ENCODE peak calls at places on chromosomes 11 and 22, in five cellular contexts. One of them, this sample, is unnamed.

GRCh38 chr11:971092-971690 is 45.5 kb downstream of the AP2A2 start:
- DNase-seq in uterus: no peak
- DNase-seq in right lobe of liver: no peak
- DNase-seq in gastrocnemius medialis: no peak
- DNase-seq in substantia nigra: no peak
- DNase-seq in this sample: no peak

GRCh38 chr11:43868852-43869567 is 11.6 kb upstream of the ALKBH3 start:
- DNase-seq in gastrocnemius medialis: no peak
- DNase-seq in uterus: no peak
- DNase-seq in right lobe of liver: no peak
- DNase-seq in substantia nigra: no peak
- DNase-seq in this sample: no peak

GRCh38 chr11:115054541-115055538 is 376.5 kb downstream of the NXPE2 start:
- DNase-seq in substantia nigra: no peak
- DNase-seq in right lobe of liver: no peak
- DNase-seq in uterus: no peak
- DNase-seq in gastrocnemius medialis: peak
- DNase-seq in this sample: no peak

GRCh38 chr11:128095459-128096096 is 491.8 kb downstream of the ETS1 start:
- DNase-seq in gastrocnemius medialis: no peak
- DNase-seq in substantia nigra: no peak
- DNase-seq in right lobe of liver: no peak
- DNase-seq in uterus: no peak
- DNase-seq in this sample: no peak

GRCh38 chr11:6703247-6704063 is 20.3 kb upstream of the MRPL17 start:
- DNase-seq in substantia nigra: peak
- DNase-seq in right lobe of liver: peak
- DNase-seq in uterus: peak
- DNase-seq in gastrocnemius medialis: peak
- DNase-seq in this sample: peak

GRCh38 chr11:71519546-71519945 is 7.5 kb upstream of the KRTAP5-7 start:
- DNase-seq in gastrocnemius medialis: no peak
- DNase-seq in uterus: no peak
- DNase-seq in substantia nigra: no peak
- DNase-seq in right lobe of liver: no peak
- DNase-seq in this sample: peak

GRCh38 chr11:134739136-134739535 is 327.1 kb upstream of the B3GAT1 start:
- DNase-seq in substantia nigra: no peak
- DNase-seq in gastrocnemius medialis: no peak
- DNase-seq in uterus: no peak
- DNase-seq in right lobe of liver: no peak
- DNase-seq in this sample: peak

GRCh38 chr22:21816787-21817496 is 50.5 kb downstream of the MAPK1 start:
- DNase-seq in right lobe of liver: no peak
- DNase-seq in gastrocnemius medialis: no peak
- DNase-seq in uterus: no peak
- DNase-seq in substantia nigra: no peak
- DNase-seq in this sample: no peak

GRCh38 chr11:31803813-31804438 is 7.2 kb downstream of the PAX6 start:
- DNase-seq in substantia nigra: no peak
- DNase-seq in uterus: no peak
- DNase-seq in gastrocnemius medialis: no peak
- DNase-seq in right lobe of liver: no peak
- DNase-seq in this sample: no peak

GRCh38 chr11:112786886-112787530 is 174.2 kb upstream of the NCAM1 start:
- DNase-seq in gastrocnemius medialis: no peak
- DNase-seq in substantia nigra: no peak
- DNase-seq in uterus: no peak
- DNase-seq in right lobe of liver: no peak
- DNase-seq in this sample: no peak

GRCh38 chr11:28140689-28141455 is 32.7 kb downstream of the METTL15 start:
- DNase-seq in uterus: no peak
- DNase-seq in right lobe of liver: no peak
- DNase-seq in substantia nigra: no peak
- DNase-seq in gastrocnemius medialis: no peak
- DNase-seq in this sample: no peak

GRCh38 chr11:93487032-93487483 is 56.1 kb downstream of the SMCO4 start:
- DNase-seq in uterus: peak
- DNase-seq in gastrocnemius medialis: no peak
- DNase-seq in substantia nigra: no peak
- DNase-seq in right lobe of liver: peak
- DNase-seq in this sample: no peak

GRCh38 chr22:46572911-46573780 is 35.7 kb upstream of the CELSR1 start:
- DNase-seq in right lobe of liver: peak
- DNase-seq in gastrocnemius medialis: no peak
- DNase-seq in substantia nigra: no peak
- DNase-seq in uterus: no peak
- DNase-seq in this sample: no peak

GRCh38 chr22:17772963-17773605 is 1.2 kb downstream of the BID start:
- DNase-seq in gastrocnemius medialis: no peak
- DNase-seq in uterus: no peak
- DNase-seq in substantia nigra: no peak
- DNase-seq in right lobe of liver: no peak
- DNase-seq in this sample: no peak

GRCh38 chr22:19691721-19692341 is 22.5 kb upstream of the SEPTIN5 start:
- DNase-seq in right lobe of liver: no peak
- DNase-seq in substantia nigra: no peak
- DNase-seq in gastrocnemius medialis: no peak
- DNase-seq in uterus: no peak
- DNase-seq in this sample: no peak

GRCh38 chr11:115613986-115614625 is 109.9 kb upstream of the CADM1 start:
- DNase-seq in substantia nigra: no peak
- DNase-seq in uterus: no peak
- DNase-seq in gastrocnemius medialis: no peak
- DNase-seq in right lobe of liver: no peak
- DNase-seq in this sample: no peak

GRCh38 chr11:36702330-36703054 is 104.5 kb upstream of the RAG2 start:
- DNase-seq in right lobe of liver: no peak
- DNase-seq in gastrocnemius medialis: no peak
- DNase-seq in uterus: no peak
- DNase-seq in substantia nigra: no peak
- DNase-seq in this sample: no peak

GRCh38 chr11:125429174-125429707 is 66.8 kb downstream of the FEZ1 start:
- DNase-seq in right lobe of liver: peak
- DNase-seq in uterus: peak
- DNase-seq in gastrocnemius medialis: peak
- DNase-seq in substantia nigra: no peak
- DNase-seq in this sample: no peak

GRCh38 chr11:69533296-69534165 is 52.1 kb downstream of the LINC01488 start:
- DNase-seq in gastrocnemius medialis: no peak
- DNase-seq in right lobe of liver: peak
- DNase-seq in uterus: no peak
- DNase-seq in substantia nigra: no peak
- DNase-seq in this sample: no peak

GRCh38 chr11:58394195-58394594 is 12.5 kb downstream of the OR5B3 start:
- DNase-seq in uterus: no peak
- DNase-seq in right lobe of liver: no peak
- DNase-seq in gastrocnemius medialis: no peak
- DNase-seq in substantia nigra: no peak
- DNase-seq in this sample: no peak

GRCh38 chr11:18844753-18845367 is 53.3 kb upstream of the PTPN5 start:
- DNase-seq in substantia nigra: no peak
- DNase-seq in uterus: no peak
- DNase-seq in gastrocnemius medialis: no peak
- DNase-seq in right lobe of liver: no peak
- DNase-seq in this sample: no peak

GRCh38 chr11:32365192-32365591 is 70.1 kb downstream of the WT1 start:
- DNase-seq in right lobe of liver: no peak
- DNase-seq in uterus: no peak
- DNase-seq in gastrocnemius medialis: no peak
- DNase-seq in substantia nigra: no peak
- DNase-seq in this sample: no peak

GRCh38 chr11:114375052-114375451 is 25.3 kb downstream of the C11orf71 start:
- DNase-seq in right lobe of liver: no peak
- DNase-seq in gastrocnemius medialis: no peak
- DNase-seq in uterus: no peak
- DNase-seq in substantia nigra: no peak
- DNase-seq in this sample: no peak

GRCh38 chr11:34449013-34449412 is 10.3 kb downstream of the CAT start:
- DNase-seq in right lobe of liver: no peak
- DNase-seq in substantia nigra: no peak
- DNase-seq in gastrocnemius medialis: no peak
- DNase-seq in uterus: no peak
- DNase-seq in this sample: no peak

GRCh38 chr11:34585870-34586654 is 34.8 kb upstream of the EHF start:
- DNase-seq in gastrocnemius medialis: no peak
- DNase-seq in right lobe of liver: no peak
- DNase-seq in uterus: no peak
- DNase-seq in substantia nigra: no peak
- DNase-seq in this sample: no peak

GRCh38 chr11:106152013-106152412 is 74.6 kb downstream of the AASDHPPT start:
- DNase-seq in uterus: no peak
- DNase-seq in substantia nigra: no peak
- DNase-seq in right lobe of liver: no peak
- DNase-seq in gastrocnemius medialis: no peak
- DNase-seq in this sample: no peak

GRCh38 chr11:23406131-23406819 is 546.0 kb upstream of the CCDC179 start:
- DNase-seq in uterus: no peak
- DNase-seq in gastrocnemius medialis: no peak
- DNase-seq in right lobe of liver: no peak
- DNase-seq in substantia nigra: no peak
- DNase-seq in this sample: no peak

GRCh38 chr11:73795925-73796632 is 8.4 kb downstream of the MRPL48 start:
- DNase-seq in right lobe of liver: no peak
- DNase-seq in gastrocnemius medialis: no peak
- DNase-seq in substantia nigra: peak
- DNase-seq in uterus: no peak
- DNase-seq in this sample: no peak

GRCh38 chr22:44738347-44738715 is 14.0 kb upstream of the ARHGAP8 start:
- DNase-seq in gastrocnemius medialis: no peak
- DNase-seq in right lobe of liver: peak
- DNase-seq in substantia nigra: no peak
- DNase-seq in uterus: no peak
- DNase-seq in this sample: no peak

GRCh38 chr11:34773826-34774225 is 142.4 kb downstream of the APIP start:
- DNase-seq in right lobe of liver: no peak
- DNase-seq in gastrocnemius medialis: no peak
- DNase-seq in uterus: no peak
- DNase-seq in substantia nigra: no peak
- DNase-seq in this sample: no peak

GRCh38 chr11:133040289-133040893 is 491.9 kb downstream of the OPCML start:
- DNase-seq in uterus: no peak
- DNase-seq in gastrocnemius medialis: no peak
- DNase-seq in right lobe of liver: no peak
- DNase-seq in substantia nigra: no peak
- DNase-seq in this sample: no peak

GRCh38 chr11:124839051-124839971 is 25.9 kb upstream of the ROBO3 start:
- DNase-seq in gastrocnemius medialis: no peak
- DNase-seq in right lobe of liver: no peak
- DNase-seq in substantia nigra: no peak
- DNase-seq in uterus: no peak
- DNase-seq in this sample: no peak

GRCh38 chr22:29301716-29302401 is 4.6 kb upstream of the GAS2L1 start:
- DNase-seq in right lobe of liver: no peak
- DNase-seq in substantia nigra: no peak
- DNase-seq in uterus: no peak
- DNase-seq in gastrocnemius medialis: no peak
- DNase-seq in this sample: no peak

GRCh38 chr11:68845351-68846002 is 3.8 kb upstream of the CPT1A start:
- DNase-seq in gastrocnemius medialis: no peak
- DNase-seq in uterus: no peak
- DNase-seq in right lobe of liver: peak
- DNase-seq in substantia nigra: no peak
- DNase-seq in this sample: no peak

GRCh38 chr11:7893792-7894191 is 37.3 kb downstream of the OR10A6 start:
- DNase-seq in substantia nigra: no peak
- DNase-seq in gastrocnemius medialis: no peak
- DNase-seq in right lobe of liver: no peak
- DNase-seq in uterus: no peak
- DNase-seq in this sample: no peak

GRCh38 chr11:126484266-126484665 is 128.8 kb downstream of the ST3GAL4 start:
- DNase-seq in gastrocnemius medialis: no peak
- DNase-seq in substantia nigra: no peak
- DNase-seq in right lobe of liver: no peak
- DNase-seq in uterus: no peak
- DNase-seq in this sample: no peak

GRCh38 chr22:22988785-22989184 is 81.5 kb upstream of the GNAZ start:
- DNase-seq in right lobe of liver: no peak
- DNase-seq in uterus: no peak
- DNase-seq in gastrocnemius medialis: no peak
- DNase-seq in substantia nigra: no peak
- DNase-seq in this sample: no peak
- H3K27ac ChIP-seq in right lobe of liver: no peak
- H3K27ac ChIP-seq in uterus: no peak
- H3K27ac ChIP-seq in gastrocnemius medialis: no peak
- H3K27ac ChIP-seq in substantia nigra: no peak
- H3K27ac ChIP-seq in this sample: no peak

GRCh38 chr11:86550757-86551156 is 121.7 kb downstream of the ME3 start:
- DNase-seq in right lobe of liver: no peak
- DNase-seq in gastrocnemius medialis: no peak
- DNase-seq in substantia nigra: no peak
- DNase-seq in uterus: no peak
- DNase-seq in this sample: no peak
- H3K27ac ChIP-seq in right lobe of liver: no peak
- H3K27ac ChIP-seq in gastrocnemius medialis: peak
- H3K27ac ChIP-seq in substantia nigra: no peak
- H3K27ac ChIP-seq in uterus: peak
- H3K27ac ChIP-seq in this sample: peak

GRCh38 chr11:46235777-46236688 is 41.4 kb upstream of the CREB3L1 start:
- DNase-seq in uterus: no peak
- DNase-seq in right lobe of liver: no peak
- DNase-seq in gastrocnemius medialis: no peak
- DNase-seq in substantia nigra: no peak
- DNase-seq in this sample: no peak

GRCh38 chr11:46238078-46238966 is 39.1 kb upstream of the CREB3L1 start:
- DNase-seq in substantia nigra: no peak
- DNase-seq in right lobe of liver: peak
- DNase-seq in gastrocnemius medialis: no peak
- DNase-seq in uterus: peak
- DNase-seq in this sample: peak

GRCh38 chr11:46238967-46239800 is 38.3 kb upstream of the CREB3L1 start:
- DNase-seq in uterus: peak
- DNase-seq in substantia nigra: peak
- DNase-seq in right lobe of liver: peak
- DNase-seq in gastrocnemius medialis: peak
- DNase-seq in this sample: peak

GRCh38 chr11:46237248-46238077 is 40.0 kb upstream of the CREB3L1 start:
- DNase-seq in substantia nigra: no peak
- DNase-seq in gastrocnemius medialis: no peak
- DNase-seq in uterus: peak
- DNase-seq in right lobe of liver: peak
- DNase-seq in this sample: peak

DNA sequence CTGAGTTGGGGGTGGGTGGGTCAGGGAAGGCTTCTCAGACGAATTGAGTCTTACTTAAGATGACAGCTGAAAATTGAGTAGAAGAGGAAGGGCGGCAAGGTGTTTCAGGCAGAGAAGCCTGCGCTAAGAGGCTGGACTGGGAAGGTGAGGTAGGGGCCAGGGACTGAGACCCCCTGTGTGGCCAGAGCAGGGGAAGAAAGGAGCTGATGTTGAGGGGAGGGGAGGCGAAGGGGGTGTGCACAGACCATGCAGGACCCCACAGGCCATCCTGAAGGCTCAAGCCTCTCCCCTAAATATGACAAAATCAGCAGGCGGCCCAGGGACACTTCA is 40.6 kb upstream of the CREB3L1 start:
- DNase-seq in right lobe of liver: no peak
- DNase-seq in gastrocnemius medialis: no peak
- DNase-seq in uterus: no peak
- DNase-seq in substantia nigra: no peak
- DNase-seq in this sample: no peak
- H3K27ac ChIP-seq in right lobe of liver: no peak
- H3K27ac ChIP-seq in gastrocnemius medialis: peak
- H3K27ac ChIP-seq in uterus: peak
- H3K27ac ChIP-seq in substantia nigra: no peak
- H3K27ac ChIP-seq in this sample: no peak

GRCh38 chr22:27662359-27663030 is 139.1 kb downstream of the MN1 start:
- DNase-seq in uterus: peak
- DNase-seq in gastrocnemius medialis: peak
- DNase-seq in right lobe of liver: peak
- DNase-seq in substantia nigra: no peak
- DNase-seq in this sample: peak
- H3K27ac ChIP-seq in uterus: no peak
- H3K27ac ChIP-seq in gastrocnemius medialis: peak
- H3K27ac ChIP-seq in right lobe of liver: no peak
- H3K27ac ChIP-seq in substantia nigra: peak
- H3K27ac ChIP-seq in this sample: peak